ENCODE peak calls at places on chromosomes 13 and 19, in four cellular contexts. One of them, this sample, is unnamed. For H3K27me3, the result is how much of the 10 kb centered on the place peaks cover.

GRCh38 chr13:99677388-99677951 is 176.2 kb downstream of the TM9SF2 start:
- DNase-seq in CD8-positive, alpha-beta memory T cell: no peak
- DNase-seq in body of pancreas: no peak
- DNase-seq in right cardiac atrium: no peak
- DNase-seq in this sample: no peak

GRCh38 chr19:53102186-53102585 is 1.0 kb downstream of the ZNF160 start:
- DNase-seq in body of pancreas: no peak
- DNase-seq in CD8-positive, alpha-beta memory T cell: no peak
- DNase-seq in right cardiac atrium: no peak
- DNase-seq in this sample: no peak

GRCh38 chr13:33918199-33918932 is 100.4 kb downstream of the RFC3 start:
- DNase-seq in body of pancreas: peak
- DNase-seq in CD8-positive, alpha-beta memory T cell: no peak
- DNase-seq in right cardiac atrium: peak
- DNase-seq in this sample: no peak

GRCh38 chr13:98476538-98476966 is 100.4 kb downstream of the STK24 start:
- DNase-seq in body of pancreas: peak
- DNase-seq in right cardiac atrium: no peak
- DNase-seq in CD8-positive, alpha-beta memory T cell: peak
- DNase-seq in this sample: peak

GRCh38 chr19:29810504-29810871 is 1.3 kb upstream of the CCNE1 start:
- DNase-seq in right cardiac atrium: no peak
- DNase-seq in CD8-positive, alpha-beta memory T cell: no peak
- DNase-seq in body of pancreas: peak
- DNase-seq in this sample: no peak

GRCh38 chr13:100870898-100871297 is 196.3 kb upstream of the TMTC4 start:
- DNase-seq in body of pancreas: no peak
- DNase-seq in right cardiac atrium: no peak
- DNase-seq in CD8-positive, alpha-beta memory T cell: no peak
- DNase-seq in this sample: no peak

GRCh38 chr19:58037927-58038687 is 4.3 kb downstream of the ZSCAN1 start:
- DNase-seq in body of pancreas: peak
- DNase-seq in right cardiac atrium: peak
- DNase-seq in CD8-positive, alpha-beta memory T cell: no peak
- DNase-seq in this sample: no peak

GRCh38 chr19:36113895-36114762 is 546 bp downstream of the POLR2I start:
- DNase-seq in CD8-positive, alpha-beta memory T cell: no peak
- DNase-seq in right cardiac atrium: peak
- DNase-seq in body of pancreas: peak
- DNase-seq in this sample: peak

GRCh38 chr13:54016548-54016947 is 987.9 kb downstream of the OLFM4 start:
- DNase-seq in body of pancreas: no peak
- DNase-seq in CD8-positive, alpha-beta memory T cell: no peak
- DNase-seq in right cardiac atrium: no peak
- DNase-seq in this sample: no peak

GRCh38 chr13:22196777-22197176 is 525.9 kb downstream of the FGF9 start:
- DNase-seq in right cardiac atrium: no peak
- DNase-seq in body of pancreas: no peak
- DNase-seq in CD8-positive, alpha-beta memory T cell: no peak
- DNase-seq in this sample: no peak

GRCh38 chr13:31310781-31311180 is 111.0 kb downstream of the B3GLCT start:
- DNase-seq in CD8-positive, alpha-beta memory T cell: no peak
- DNase-seq in right cardiac atrium: peak
- DNase-seq in body of pancreas: peak
- DNase-seq in this sample: no peak

GRCh38 chr13:59641758-59642157 is 522.0 kb downstream of the DIAPH3 start:
- DNase-seq in CD8-positive, alpha-beta memory T cell: no peak
- DNase-seq in right cardiac atrium: no peak
- DNase-seq in body of pancreas: no peak
- DNase-seq in this sample: no peak

GRCh38 chr19:40716031-40716654 is 543 bp downstream of the COQ8B start:
- DNase-seq in right cardiac atrium: no peak
- DNase-seq in body of pancreas: no peak
- DNase-seq in CD8-positive, alpha-beta memory T cell: peak
- DNase-seq in this sample: no peak

GRCh38 chr13:51520524-51520923 is 63.7 kb upstream of the WDFY2 start:
- DNase-seq in body of pancreas: no peak
- DNase-seq in CD8-positive, alpha-beta memory T cell: no peak
- DNase-seq in right cardiac atrium: no peak
- DNase-seq in this sample: no peak

GRCh38 chr19:17183858-17184271 is 31.3 kb upstream of the USE1 start:
- DNase-seq in right cardiac atrium: no peak
- DNase-seq in body of pancreas: no peak
- DNase-seq in CD8-positive, alpha-beta memory T cell: no peak
- DNase-seq in this sample: no peak

GRCh38 chr19:2338055-2338615 is 9.7 kb downstream of the SPPL2B start:
- DNase-seq in right cardiac atrium: no peak
- DNase-seq in body of pancreas: no peak
- DNase-seq in CD8-positive, alpha-beta memory T cell: no peak
- DNase-seq in this sample: no peak

GRCh38 chr13:113766035-113766800 is 7.2 kb downstream of the TMEM255B start:
- DNase-seq in body of pancreas: no peak
- DNase-seq in right cardiac atrium: no peak
- DNase-seq in CD8-positive, alpha-beta memory T cell: no peak
- DNase-seq in this sample: no peak

GRCh38 chr19:30208661-30209060 is 163.5 kb upstream of the ZNF536 start:
- DNase-seq in body of pancreas: no peak
- DNase-seq in CD8-positive, alpha-beta memory T cell: no peak
- DNase-seq in right cardiac atrium: no peak
- DNase-seq in this sample: no peak

GRCh38 chr19:55092423-55093318 is 17.0 kb downstream of the EPS8L1 start:
- DNase-seq in body of pancreas: no peak
- DNase-seq in right cardiac atrium: no peak
- DNase-seq in CD8-positive, alpha-beta memory T cell: peak
- DNase-seq in this sample: no peak

GRCh38 chr13:97109841-97110492 is 112.2 kb upstream of the MBNL2 start:
- DNase-seq in right cardiac atrium: peak
- DNase-seq in CD8-positive, alpha-beta memory T cell: peak
- DNase-seq in body of pancreas: peak
- DNase-seq in this sample: peak

GRCh38 chr19:4083677-4084546 is 17.2 kb upstream of the ZBTB7A start:
- DNase-seq in right cardiac atrium: no peak
- DNase-seq in CD8-positive, alpha-beta memory T cell: peak
- DNase-seq in body of pancreas: peak
- DNase-seq in this sample: no peak

GRCh38 chr19:18109731-18110671 is 12.4 kb downstream of the MAST3 start:
- DNase-seq in CD8-positive, alpha-beta memory T cell: peak
- DNase-seq in body of pancreas: peak
- DNase-seq in right cardiac atrium: peak
- DNase-seq in this sample: no peak

GRCh38 chr13:86425127-86425526 is 625.9 kb upstream of the SLITRK6 start:
- DNase-seq in right cardiac atrium: no peak
- DNase-seq in body of pancreas: no peak
- DNase-seq in CD8-positive, alpha-beta memory T cell: no peak
- DNase-seq in this sample: no peak

GRCh38 chr13:86426437-86426836 is 627.2 kb upstream of the SLITRK6 start:
- DNase-seq in right cardiac atrium: no peak
- DNase-seq in body of pancreas: no peak
- DNase-seq in CD8-positive, alpha-beta memory T cell: no peak
- DNase-seq in this sample: no peak
- H3K27me3 ChIP-seq in right cardiac atrium: under half
- H3K27me3 ChIP-seq in body of pancreas: under half
- H3K27me3 ChIP-seq in CD8-positive, alpha-beta memory T cell: under half
- H3K27me3 ChIP-seq in this sample: under half

GRCh38 chr19:45100202-45100600 is 7.2 kb downstream of the PPP1R37 start:
- DNase-seq in right cardiac atrium: no peak
- DNase-seq in CD8-positive, alpha-beta memory T cell: no peak
- DNase-seq in body of pancreas: no peak
- DNase-seq in this sample: no peak
- H3K27me3 ChIP-seq in right cardiac atrium: under half
- H3K27me3 ChIP-seq in CD8-positive, alpha-beta memory T cell: under half
- H3K27me3 ChIP-seq in body of pancreas: under half
- H3K27me3 ChIP-seq in this sample: under half

GRCh38 chr13:36674337-36675212 is 755 bp downstream of the SERTM1 start:
- DNase-seq in body of pancreas: no peak
- DNase-seq in CD8-positive, alpha-beta memory T cell: no peak
- DNase-seq in right cardiac atrium: no peak
- DNase-seq in this sample: no peak

GRCh38 chr13:36675213-36675536 is 1.4 kb downstream of the SERTM1 start:
- DNase-seq in right cardiac atrium: no peak
- DNase-seq in body of pancreas: no peak
- DNase-seq in CD8-positive, alpha-beta memory T cell: no peak
- DNase-seq in this sample: no peak

GRCh38 chr13:36673352-36673751 is 468 bp upstream of the SERTM1 start:
- DNase-seq in body of pancreas: no peak
- DNase-seq in CD8-positive, alpha-beta memory T cell: no peak
- DNase-seq in right cardiac atrium: no peak
- DNase-seq in this sample: no peak

GRCh38 chr13:36673838-36674326 is at the start of gene SERTM1:
- DNase-seq in right cardiac atrium: peak
- DNase-seq in CD8-positive, alpha-beta memory T cell: no peak
- DNase-seq in body of pancreas: no peak
- DNase-seq in this sample: no peak
- H3K27me3 ChIP-seq in right cardiac atrium: under half
- H3K27me3 ChIP-seq in CD8-positive, alpha-beta memory T cell: under half
- H3K27me3 ChIP-seq in body of pancreas: under half
- H3K27me3 ChIP-seq in this sample: under half

GRCh38 chr13:112057434-112057735 is 9.6 kb upstream of the SOX1 start:
- DNase-seq in right cardiac atrium: no peak
- DNase-seq in CD8-positive, alpha-beta memory T cell: no peak
- DNase-seq in body of pancreas: no peak
- DNase-seq in this sample: no peak
- H3K27me3 ChIP-seq in right cardiac atrium: under half
- H3K27me3 ChIP-seq in CD8-positive, alpha-beta memory T cell: under half
- H3K27me3 ChIP-seq in body of pancreas: under half
- H3K27me3 ChIP-seq in this sample: under half

GRCh38 chr13:107573184-107573583 is 642.2 kb downstream of the LIG4 start:
- DNase-seq in body of pancreas: no peak
- DNase-seq in CD8-positive, alpha-beta memory T cell: no peak
- DNase-seq in right cardiac atrium: no peak
- DNase-seq in this sample: no peak

GRCh38 chr13:107574517-107575215 is 640.7 kb downstream of the LIG4 start:
- DNase-seq in right cardiac atrium: no peak
- DNase-seq in CD8-positive, alpha-beta memory T cell: no peak
- DNase-seq in body of pancreas: no peak
- DNase-seq in this sample: no peak

GRCh38 chr13:107582171-107582570 is 633.2 kb downstream of the LIG4 start:
- DNase-seq in body of pancreas: no peak
- DNase-seq in CD8-positive, alpha-beta memory T cell: no peak
- DNase-seq in right cardiac atrium: no peak
- DNase-seq in this sample: no peak

GRCh38 chr13:107581009-107581408 is 634.3 kb downstream of the LIG4 start:
- DNase-seq in CD8-positive, alpha-beta memory T cell: no peak
- DNase-seq in body of pancreas: no peak
- DNase-seq in right cardiac atrium: no peak
- DNase-seq in this sample: no peak

DNA sequence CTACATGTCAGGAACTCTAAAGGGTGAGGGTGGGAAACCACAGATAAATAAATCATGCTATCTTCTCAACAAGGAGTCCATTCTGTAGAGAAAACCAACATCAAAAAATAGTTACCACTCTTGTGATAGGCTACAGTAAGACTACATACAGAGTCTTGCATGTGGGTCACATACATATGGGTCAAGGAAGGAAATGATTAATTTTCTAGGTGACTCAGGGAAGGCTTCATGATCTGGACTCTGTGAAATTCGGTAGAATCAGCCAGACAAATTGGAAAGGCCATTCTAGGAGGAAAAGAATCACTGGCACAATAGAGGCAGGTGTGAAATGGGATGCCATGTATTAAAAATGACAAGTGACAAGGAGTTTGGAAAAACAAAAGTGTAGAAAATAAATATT is 638.9 kb downstream of the LIG4 start:
- DNase-seq in right cardiac atrium: no peak
- DNase-seq in CD8-positive, alpha-beta memory T cell: no peak
- DNase-seq in body of pancreas: no peak
- DNase-seq in this sample: no peak
- H3K27me3 ChIP-seq in right cardiac atrium: under half
- H3K27me3 ChIP-seq in CD8-positive, alpha-beta memory T cell: under half
- H3K27me3 ChIP-seq in body of pancreas: under half
- H3K27me3 ChIP-seq in this sample: under half

GRCh38 chr19:51722492-51722891 is 1.3 kb downstream of the HAS1 start:
- DNase-seq in CD8-positive, alpha-beta memory T cell: no peak
- DNase-seq in right cardiac atrium: no peak
- DNase-seq in body of pancreas: no peak
- DNase-seq in this sample: no peak
- H3K27me3 ChIP-seq in CD8-positive, alpha-beta memory T cell: under half
- H3K27me3 ChIP-seq in right cardiac atrium: under half
- H3K27me3 ChIP-seq in body of pancreas: under half
- H3K27me3 ChIP-seq in this sample: under half

DNA sequence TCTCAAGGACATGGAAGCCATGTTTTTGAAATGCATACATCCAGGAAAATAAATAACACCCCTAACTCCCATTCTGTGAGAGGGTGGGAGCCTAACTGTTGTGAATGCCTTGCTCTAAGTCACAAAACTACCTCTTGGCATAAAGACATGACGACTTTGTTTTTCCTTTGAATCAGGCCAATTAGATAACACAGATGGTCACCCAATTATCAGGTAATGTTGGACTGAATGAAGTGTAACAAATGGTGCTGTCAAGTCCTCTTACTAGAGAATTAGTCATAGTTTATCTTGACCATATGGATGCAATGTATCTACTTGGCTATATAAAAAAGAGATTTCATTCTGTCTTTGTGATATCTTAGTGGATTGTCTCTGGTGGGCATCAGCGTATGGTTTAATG is 553.6 kb upstream of the ATXN8OS start:
- DNase-seq in right cardiac atrium: no peak
- DNase-seq in body of pancreas: no peak
- DNase-seq in CD8-positive, alpha-beta memory T cell: no peak
- DNase-seq in this sample: no peak
- H3K27me3 ChIP-seq in right cardiac atrium: under half
- H3K27me3 ChIP-seq in body of pancreas: under half
- H3K27me3 ChIP-seq in CD8-positive, alpha-beta memory T cell: under half
- H3K27me3 ChIP-seq in this sample: under half

DNA sequence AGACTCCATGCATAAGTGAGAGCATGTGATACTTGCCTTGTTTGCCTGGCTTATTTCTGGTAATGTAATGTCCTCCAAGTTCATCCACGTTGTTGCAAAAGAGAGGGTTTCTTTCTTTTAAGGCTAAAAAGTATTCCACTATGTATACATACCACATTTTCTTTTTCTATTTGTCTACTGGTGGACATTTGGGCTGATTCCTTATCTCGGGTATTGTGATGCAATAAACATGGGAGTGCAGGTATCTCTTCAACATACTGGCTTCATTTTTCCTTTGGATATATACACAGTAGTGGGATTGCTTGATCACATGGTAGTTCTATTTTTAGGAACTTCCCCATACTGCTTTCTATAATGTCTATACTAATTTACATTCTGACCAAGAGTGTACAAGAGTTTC is 49.6 kb upstream of the EBPL start:
- DNase-seq in CD8-positive, alpha-beta memory T cell: no peak
- DNase-seq in right cardiac atrium: no peak
- DNase-seq in body of pancreas: no peak
- DNase-seq in this sample: no peak
- H3K27me3 ChIP-seq in CD8-positive, alpha-beta memory T cell: under half
- H3K27me3 ChIP-seq in right cardiac atrium: under half
- H3K27me3 ChIP-seq in body of pancreas: under half
- H3K27me3 ChIP-seq in this sample: under half

This sample was measured in ascending aorta.